ENCODE peak calls at places on chromosomes 13 and 19, in seven cellular contexts. F, L, K, J, O, D and B are unnamed samples.

GRCh38 chr13:42485272-42485671 is 88.7 kb upstream of the TNFSF11 start:
- DNase-seq in K (peak; percentile 29), F (no peak), D (no peak), L (no peak), O (no peak), J (no peak), B (no peak)

GRCh38 chr13:102035969-102036368 is 365.9 kb downstream of the FGF14 start:
- DNase-seq in O (no peak), L (peak; percentile 20), K (no peak), F (no peak), J (no peak), D (peak; percentile 45), B (no peak)

GRCh38 chr19:9323557-9323918 is 441 bp upstream of the ZNF559 start:
- DNase-seq in J (peak; percentile 36), L (peak; percentile 80), F (peak; percentile 48), O (peak; percentile 36), D (peak; percentile 81), K (peak; percentile 95), B (peak; percentile 66)

GRCh38 chr13:88800505-88800904 is 1129.3 kb downstream of the SLITRK5 start:
- DNase-seq in F (no peak), O (no peak), D (no peak), L (no peak), K (peak; percentile 0), J (no peak), B (no peak)

GRCh38 chr13:82062772-82063171 is 1721.8 kb upstream of the SPRY2 start:
- DNase-seq in K (peak; percentile 31), D (no peak), J (no peak), L (no peak), O (no peak), F (no peak), B (no peak)

GRCh38 chr13:114132419-114133121 is at the start of gene RASA3:
- DNase-seq in F (peak; percentile 80), D (peak; percentile 76), O (no peak), L (no peak), J (peak; percentile 83), K (peak; percentile 87), B (peak; percentile 99)

GRCh38 chr19:42471554-42472249 is 29.0 kb upstream of the CXCL17 start:
- DNase-seq in J (no peak), L (no peak), D (no peak), O (no peak), K (no peak), F (no peak), B (no peak)

GRCh38 chr19:49324801-49325491 is at the start of gene SLC6A16:
- DNase-seq in L (no peak), O (no peak), K (no peak), D (no peak), J (no peak), F (no peak), B (no peak)

GRCh38 chr13:50911051-50911690 is 1.6 kb downstream of the RNASEH2B start:
- DNase-seq in D (no peak), F (no peak), K (peak; percentile 9), L (no peak), J (no peak), O (no peak), B (peak; percentile 46)

GRCh38 chr13:93230466-93230865 is 3.9 kb downstream of the GPC6 start:
- DNase-seq in O (no peak), F (no peak), D (no peak), J (no peak), K (peak; percentile 92), L (no peak), B (no peak)

GRCh38 chr13:39676315-39676876 is 20.9 kb downstream of the COG6 start:
- DNase-seq in F (peak; percentile 24), J (no peak), O (peak; percentile 32), L (peak; percentile 4), D (peak; percentile 72), K (peak; percentile 78), B (peak; percentile 19)

GRCh38 chr13:111904701-111905608 is 162.0 kb upstream of the SOX1 start:
- DNase-seq in J (peak; percentile 22), D (no peak), L (no peak), O (no peak), F (no peak), K (no peak), B (no peak)

GRCh38 chr13:34926513-34926912 is 15.6 kb upstream of the NBEA start:
- DNase-seq in K (peak; percentile 79), F (no peak), J (no peak), O (no peak), D (no peak), L (no peak), B (no peak)